ENCODE peak calls at places on chromosomes 12 and 14, in four cellular contexts. A, Q, M and U are unnamed samples.
A peak's percentile ranks its signal among the peaks of the same experiment; 100 is the strongest.

GRCh38 chr12:115700896-115701465 is 576.5 kb downstream of the MED13L start:
- DNase-seq in Q (no peak), M (no peak), A (no peak), U (no peak)

GRCh38 chr12:119676573-119676972 is 8.6 kb downstream of the PRKAB1 start:
- DNase-seq in Q (no peak), A (no peak), M (no peak), U (no peak)

GRCh38 chr12:12563529-12563928 is 866 bp upstream of the DUSP16 start:
- DNase-seq in M (no peak), Q (no peak), A (no peak), U (no peak)

GRCh38 chr12:27343255-27344000 is 10.8 kb downstream of the BMAL2 start:
- DNase-seq in A (no peak), Q (no peak), M (no peak), U (no peak)

GRCh38 chr14:75454963-75455546 is 27.2 kb downstream of the JDP2 start:
- DNase-seq in M (no peak), A (peak; percentile 66), Q (peak; percentile 68), U (no peak)

GRCh38 chr12:132100306-132101065 is 43.6 kb downstream of the DDX51 start:
- DNase-seq in M (no peak), A (no peak), Q (no peak), U (no peak)

GRCh38 chr12:62632521-62632920 is 165.9 kb downstream of the MON2 start:
- DNase-seq in M (no peak), A (peak; percentile 56), Q (peak; percentile 61), U (peak; percentile 31)

GRCh38 chr12:56955631-56956256 is 1.7 kb downstream of the RDH16 start:
- DNase-seq in M (no peak), A (no peak), Q (no peak), U (no peak)

GRCh38 chr14:70698288-70698687 is 56.6 kb downstream of the TTC9 start:
- DNase-seq in M (no peak), Q (no peak), A (no peak), U (no peak)

GRCh38 chr12:104714369-104714768 is 243.7 kb downstream of the SLC41A2 start:
- DNase-seq in M (no peak), Q (no peak), A (no peak), U (no peak)

GRCh38 chr12:104712968-104713367 is 245.1 kb downstream of the SLC41A2 start:
- DNase-seq in M (no peak), A (no peak), Q (no peak), U (no peak)

GRCh38 chr12:104713444-104713843 is 244.6 kb downstream of the SLC41A2 start:
- DNase-seq in A (no peak), M (no peak), Q (no peak), U (no peak)

GRCh38 chr12:104716183-104716571 is 241.9 kb downstream of the SLC41A2 start:
- DNase-seq in M (no peak), Q (no peak), A (no peak), U (no peak)

DNA sequence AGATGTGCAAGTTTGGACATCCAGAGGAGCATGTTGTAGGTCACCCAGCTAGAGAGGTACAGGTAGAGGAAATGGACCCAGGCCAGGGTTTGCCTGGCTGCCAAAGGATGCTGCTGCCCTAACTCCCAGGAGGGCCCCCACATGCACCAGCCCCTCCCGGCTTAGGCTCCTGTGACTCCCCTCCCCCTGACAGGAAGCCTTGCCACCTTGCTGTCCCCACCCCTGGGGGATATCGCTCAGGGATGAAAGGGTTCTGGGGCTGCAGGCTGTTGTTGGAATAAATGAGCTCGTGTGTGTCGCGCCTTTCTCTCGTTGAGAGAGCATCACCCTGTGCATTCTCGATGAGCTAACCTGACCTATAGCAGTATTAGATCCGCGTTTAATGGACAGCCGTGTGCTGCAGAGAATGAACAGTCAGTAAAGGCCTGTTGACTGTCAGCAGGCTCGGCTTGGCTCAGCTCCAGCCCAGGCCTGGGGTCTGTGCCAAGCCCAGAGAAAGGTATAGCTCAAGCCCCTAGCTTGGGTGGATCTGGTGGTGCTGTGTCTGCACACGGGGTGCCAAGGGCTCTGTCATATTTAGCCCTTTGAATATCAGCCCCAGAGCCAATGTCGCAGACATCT is 242.4 kb downstream of the SLC41A2 start:
- DNase-seq in A (no peak), Q (no peak), M (no peak), U (no peak)
- H3K27ac ChIP-seq in A (no peak overlapping the region), Q (no peak overlapping the region), M (no peak overlapping the region), U (no peak overlapping the region)

DNA sequence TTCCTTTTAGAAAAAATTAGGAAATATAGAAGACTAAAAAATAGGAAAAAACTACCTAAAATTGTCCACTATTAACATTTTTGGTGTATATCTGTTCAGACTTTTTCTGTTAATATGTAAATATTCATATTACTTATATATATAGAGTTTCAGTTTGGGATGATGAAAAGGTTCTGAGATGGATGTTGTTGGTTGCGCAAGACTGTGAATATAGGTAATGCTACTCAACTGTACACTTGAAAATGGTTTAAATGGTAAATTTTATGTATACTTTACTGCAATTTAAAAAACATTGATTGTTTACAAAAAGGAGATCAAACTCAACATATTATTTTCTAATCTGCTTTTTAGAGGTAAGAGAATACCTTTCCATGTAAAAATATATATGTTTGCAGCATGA is 200.9 kb downstream of the RAD51B start:
- DNase-seq in A (no peak), Q (no peak), M (no peak), U (no peak)
- TF ChIP-seq POLR2A in A (no peak), Q (no peak), M (no peak), U (no peak)

GRCh38 chr14:67853748-67854147 is 34.2 kb downstream of the RAD51B start:
- DNase-seq in Q (no peak), A (no peak), M (no peak), U (no peak)

GRCh38 chr14:67851785-67852410 is 32.3 kb downstream of the RAD51B start:
- DNase-seq in Q (no peak), M (no peak), A (no peak), U (no peak)

GRCh38 chr14:67856806-67857205 is 37.2 kb downstream of the RAD51B start:
- DNase-seq in M (no peak), A (no peak), Q (no peak), U (no peak)

GRCh38 chr14:67850066-67850830 is 30.7 kb downstream of the RAD51B start:
- DNase-seq in M (no peak), A (no peak), Q (no peak), U (no peak)

GRCh38 chr14:67853207-67853606 is 33.6 kb downstream of the RAD51B start:
- DNase-seq in Q (no peak), A (no peak), M (no peak), U (no peak)
- H3K27ac ChIP-seq in Q (no peak overlapping the region), A (no peak overlapping the region), M (no peak overlapping the region), U (no peak overlapping the region)

GRCh38 chr12:100163416-100164152 is 20.9 kb upstream of the BLTP3B start:
- DNase-seq in Q (peak; percentile 38), M (peak; percentile 64), A (peak; percentile 40), U (peak; percentile 81)
- TF ChIP-seq POLR2A in Q (no peak), M (no peak), A (no peak), U (no peak)

GRCh38 chr12:64782181-64782580 is 23.0 kb upstream of the GNS start:
- DNase-seq in A (no peak), Q (no peak), M (no peak), U (no peak)
- H3K27ac ChIP-seq in A (no peak overlapping the region), Q (no peak overlapping the region), M (no peak overlapping the region), U (no peak overlapping the region)

GRCh38 chr12:76032043-76032981 is 736 bp upstream of the PHLDA1 start:
- DNase-seq in M (no peak), Q (no peak), A (peak; percentile 37), U (peak; percentile 54)
- TF ChIP-seq POLR2A in M (peak; percentile 47), Q (no peak), A (no peak), U (no peak)

GRCh38 chr12:110906985-110907384 is 13.4 kb downstream of the MYL2 start:
- DNase-seq in Q (no peak), A (no peak), M (no peak), U (no peak)
- H3K27ac ChIP-seq in Q (no peak overlapping the region), A (no peak overlapping the region), M (no peak overlapping the region), U (no peak overlapping the region)

DNA sequence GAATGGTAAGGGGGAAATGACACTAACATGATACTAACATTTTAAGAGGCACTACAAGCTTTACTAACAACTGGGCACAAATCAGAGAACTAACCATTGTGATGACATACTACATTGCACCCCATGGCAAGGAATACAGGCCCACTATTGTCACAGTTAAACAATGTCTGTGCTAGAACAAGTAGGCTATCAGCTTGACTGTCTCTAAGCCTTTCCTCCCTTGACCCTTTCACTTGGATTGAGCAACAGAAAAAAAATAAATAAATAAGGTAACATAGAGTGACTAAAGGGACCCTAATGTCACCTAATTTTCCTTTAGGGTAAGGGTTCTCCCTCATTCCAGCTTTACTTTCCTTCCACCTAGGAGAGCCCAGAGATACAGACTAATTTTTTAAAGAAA is 4.4 kb downstream of the SLC38A2 start:
- DNase-seq in M (no peak), A (no peak), Q (no peak), U (no peak)
- TF ChIP-seq POLR2A in M (no peak), A (no peak), Q (no peak), U (no peak)

GRCh38 chr14:81584495-81584894 is 50.8 kb upstream of the SEL1L start:
- DNase-seq in M (no peak), Q (no peak), A (no peak), U (no peak)
- H3K27ac ChIP-seq in M (no peak overlapping the region), Q (no peak overlapping the region), A (no peak overlapping the region), U (no peak overlapping the region)